ENCODE peak calls at places on chromosome 6, in five cellular contexts. I is sigmoid colon, P is mucosa of descending colon, A is IMR-90, H is pancreas. Y is an unnamed sample. For H3K36me3, the result is how much of the 10 kb centered on the place peaks cover.

GRCh38 chr6:114941078-114941477 is 598.3 kb upstream of the HS3ST5 start:
- DNase-seq in I (no peak), H (no peak), P (no peak), A (no peak), Y (no peak)

GRCh38 chr6:148997863-148998262 is 251.0 kb downstream of the UST start:
- DNase-seq in H (no peak), A (peak), I (no peak), P (no peak), Y (no peak)

GRCh38 chr6:1124885-1125284 is 187.0 kb upstream of the FOXQ1 start:
- DNase-seq in P (no peak), A (no peak), I (no peak), H (no peak), Y (no peak)

GRCh38 chr6:165695736-165696515 is 32.9 kb upstream of the PDE10A start:
- DNase-seq in P (no peak), I (no peak), H (no peak), A (no peak), Y (no peak)

GRCh38 chr6:84772428-84773132 is 8.2 kb upstream of the TBX18 start:
- DNase-seq in A (no peak), I (no peak), H (no peak), P (no peak), Y (no peak)

GRCh38 chr6:901696-902455 is 208.9 kb upstream of the EXOC2 start:
- DNase-seq in A (no peak), I (no peak), H (peak), P (no peak), Y (no peak)

GRCh38 chr6:36032245-36032644 is 4.6 kb downstream of the MAPK14 start:
- DNase-seq in I (no peak), P (no peak), H (no peak), A (no peak), Y (no peak)

GRCh38 chr6:17267586-17267985 is 13.6 kb upstream of the RBM24 start:
- DNase-seq in I (no peak), P (no peak), H (no peak), A (no peak), Y (no peak)

GRCh38 chr6:5497896-5498578 is 236.7 kb downstream of the FARS2 start:
- DNase-seq in I (no peak), A (peak), H (no peak), P (no peak), Y (no peak)

GRCh38 chr6:145063091-145063490 is 672.2 kb downstream of the EPM2A start:
- DNase-seq in A (peak), H (no peak), I (no peak), P (no peak), Y (no peak)

GRCh38 chr6:116387374-116387773 is 16.6 kb downstream of the DSE start:
- DNase-seq in H (no peak), A (peak), I (no peak), P (no peak), Y (no peak)

GRCh38 chr6:127791779-127792528 is 108.9 kb downstream of the THEMIS start:
- DNase-seq in H (no peak), I (no peak), A (no peak), P (peak), Y (no peak)

GRCh38 chr6:132133734-132134490 is 182.7 kb upstream of the CCN2 start:
- DNase-seq in I (peak), H (no peak), P (no peak), A (peak), Y (peak)

GRCh38 chr6:75317503-75318206 is 33.1 kb upstream of the TMEM30A start:
- DNase-seq in I (no peak), P (no peak), H (no peak), A (peak), Y (no peak)

GRCh38 chr6:105562027-105562426 is 159.1 kb upstream of the PREP start:
- DNase-seq in A (no peak), P (no peak), I (no peak), H (no peak), Y (no peak)

GRCh38 chr6:3471711-3472110 is 14.9 kb upstream of the SLC22A23 start:
- DNase-seq in A (peak), H (no peak), I (no peak), P (no peak), Y (no peak)

GRCh38 chr6:34243901-34244884 is 4.6 kb downstream of the SMIM29 start:
- DNase-seq in I (peak), A (peak), P (no peak), H (peak), Y (peak)

GRCh38 chr6:31572041-31572911 is at the start of gene LTA:
- DNase-seq in P (peak), H (no peak), A (no peak), I (no peak), Y (no peak)

GRCh38 chr6:7264041-7264440 is 49.0 kb downstream of the SSR1 start:
- DNase-seq in P (peak), H (peak), A (no peak), I (peak), Y (peak)

GRCh38 chr6:146868671-146869209 is 270.0 kb downstream of the ADGB start:
- DNase-seq in A (peak), I (no peak), P (no peak), H (no peak), Y (no peak)

GRCh38 chr6:66429220-66429619 is 722.2 kb upstream of the EYS start:
- DNase-seq in A (peak), H (no peak), P (no peak), I (no peak), Y (no peak)

GRCh38 chr6:169237496-169238134 is 16.0 kb downstream of the THBS2 start:
- DNase-seq in A (no peak), P (no peak), H (no peak), I (no peak), Y (no peak)

GRCh38 chr6:20846602-20847028 is 312.4 kb downstream of the CDKAL1 start:
- DNase-seq in H (no peak), A (peak), I (no peak), P (no peak), Y (no peak)

GRCh38 chr6:43887340-43887858 is 117.4 kb downstream of the VEGFA start:
- DNase-seq in H (no peak), I (peak), P (no peak), A (no peak), Y (no peak)

GRCh38 chr6:5905431-5906339 is 101.0 kb downstream of the NRN1 start:
- DNase-seq in P (peak), A (peak), H (peak), I (peak), Y (peak)

GRCh38 chr6:136551103-136551502 is 881 bp upstream of the MAP7 start:
- DNase-seq in H (peak), A (no peak), I (no peak), P (no peak), Y (peak)

GRCh38 chr6:35258858-35259193 is 709 bp upstream of the ZNF76 start:
- DNase-seq in P (no peak), A (peak), H (no peak), I (peak), Y (no peak)

GRCh38 chr6:92047886-92048285 is 1371.5 kb downstream of the EPHA7 start:
- DNase-seq in I (no peak), P (no peak), A (no peak), H (no peak), Y (no peak)

GRCh38 chr6:118908441-118908840 is 14.5 kb downstream of the ASF1A start:
- DNase-seq in H (no peak), I (no peak), A (peak), P (no peak), Y (no peak)
- H3K36me3 ChIP-seq in H (under half), I (under half), A (under half), P (under half), Y (under half)

DNA sequence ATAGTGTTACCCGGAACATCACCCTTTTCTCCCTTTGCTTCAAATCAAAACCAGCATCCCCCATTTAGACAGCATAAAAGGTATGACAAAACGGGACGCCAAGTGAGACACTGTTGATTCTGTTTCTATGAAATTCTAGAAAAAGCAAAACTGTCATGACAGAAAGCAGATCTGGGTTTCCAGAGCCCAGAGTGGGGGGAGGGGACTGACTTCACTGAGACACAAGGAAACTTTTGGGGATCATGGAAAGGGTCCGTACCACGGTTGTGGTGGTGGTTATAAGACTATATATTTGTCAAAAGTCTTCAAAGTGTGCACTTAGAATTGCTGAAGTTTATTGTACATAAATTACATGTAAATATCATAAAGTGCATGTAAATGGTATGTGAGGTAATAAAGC is 82.6 kb downstream of the SLC22A3 start:
- DNase-seq in A (no peak), H (no peak), P (no peak), I (peak), Y (peak)
- H3K4me3 ChIP-seq in A (no peak), H (no peak), P (no peak), I (no peak), Y (peak)

DNA sequence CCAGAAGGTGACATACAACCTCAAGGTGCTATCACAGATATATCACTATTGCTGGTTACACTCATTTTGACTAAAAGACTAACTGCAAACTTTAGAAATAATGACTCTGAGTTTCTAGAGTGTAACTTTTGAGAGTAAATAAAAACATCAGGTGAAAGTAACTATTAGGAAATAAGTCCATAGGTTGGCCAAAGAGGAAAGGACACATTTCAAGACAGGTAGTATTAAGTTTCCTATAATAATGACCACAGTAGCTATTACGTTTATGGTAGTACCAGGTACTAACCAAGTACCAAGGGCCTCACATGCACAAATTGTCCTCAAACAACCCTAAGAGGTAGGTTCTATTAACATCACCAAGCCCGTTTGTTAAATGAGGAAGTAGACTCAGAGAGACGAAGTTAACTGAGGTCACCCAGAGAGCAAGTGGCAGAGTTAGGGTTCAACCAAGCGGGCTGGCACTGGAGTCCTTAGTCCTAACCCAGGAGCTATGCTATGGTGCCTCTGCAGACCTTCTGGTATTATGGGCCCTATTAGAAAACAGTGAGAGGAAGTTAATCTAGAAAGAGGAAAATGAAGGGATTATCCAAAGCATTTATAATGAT is 36.8 kb downstream of the HEBP2 start:
- DNase-seq in I (no peak), A (no peak), P (no peak), H (no peak), Y (no peak)
- H3K36me3 ChIP-seq in I (under half), A (under half), P (under half), H (under half), Y (under half)

DNA sequence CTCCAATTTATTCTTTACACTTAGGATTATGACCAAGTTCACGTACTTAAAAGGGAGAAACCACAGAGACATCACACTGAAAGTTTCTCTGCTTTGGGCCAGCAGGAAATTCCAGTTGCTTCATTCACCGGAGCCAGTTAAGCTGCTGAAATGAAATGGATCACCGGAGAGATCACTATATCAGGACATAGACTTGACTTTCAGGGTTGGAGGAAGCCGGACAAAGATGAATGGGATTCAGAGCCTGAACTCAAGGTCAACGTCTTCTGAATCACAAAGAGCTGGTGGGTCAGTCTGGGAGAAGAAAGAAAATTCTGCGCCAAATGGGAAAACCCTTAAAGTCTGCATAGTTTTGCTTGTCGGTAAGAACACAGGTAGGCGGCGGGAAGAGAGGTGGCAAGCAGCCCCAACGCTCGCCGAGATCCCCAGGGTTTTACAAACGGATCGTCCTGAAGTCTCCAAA is 81.9 kb upstream of the CCDC28A start:
- DNase-seq in P (no peak), I (no peak), A (peak), H (peak), Y (no peak)
- H3K4me3 ChIP-seq in P (no peak), I (peak), A (peak), H (peak), Y (peak)

GRCh38 chr6:152206072-152206818 is 398.8 kb downstream of the ESR1 start:
- DNase-seq in I (peak), A (peak), H (peak), P (peak), Y (no peak)
- H3K36me3 ChIP-seq in I (half or more), A (under half), H (under half), P (under half), Y (under half)

DNA sequence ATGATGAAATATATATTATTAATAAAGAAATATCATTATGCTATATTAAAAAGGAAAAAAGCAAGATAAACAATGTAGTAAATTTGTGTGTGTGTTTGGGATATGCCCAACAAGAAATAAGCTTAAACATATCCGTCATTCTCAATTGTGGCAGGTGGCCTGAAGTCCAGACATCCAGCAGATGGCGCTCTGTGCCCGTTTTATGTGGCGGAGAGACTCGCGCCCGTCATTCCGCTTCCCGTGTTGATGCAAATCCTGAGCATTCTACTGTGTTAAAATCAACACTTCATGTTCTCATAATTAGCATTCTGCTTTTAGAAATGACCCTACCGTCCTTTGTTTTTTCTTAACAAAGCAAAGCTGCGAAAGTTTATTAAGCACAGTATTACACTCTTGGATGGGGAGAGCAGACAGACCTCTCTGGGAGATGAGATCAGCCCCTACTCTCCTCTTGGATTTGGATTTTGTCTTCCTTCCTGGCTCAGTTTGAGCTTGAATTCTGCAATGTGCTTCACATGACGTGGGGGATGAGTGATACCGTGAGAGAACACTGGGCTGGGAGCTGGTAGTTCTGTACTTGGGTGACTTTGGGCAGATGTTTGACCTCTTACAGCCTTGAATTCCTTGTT is 125.8 kb downstream of the MCHR2 start:
- DNase-seq in P (peak), H (peak), A (peak), I (peak), Y (peak)
- H3K4me3 ChIP-seq in P (no peak), H (no peak), A (no peak), I (no peak), Y (no peak)

DNA sequence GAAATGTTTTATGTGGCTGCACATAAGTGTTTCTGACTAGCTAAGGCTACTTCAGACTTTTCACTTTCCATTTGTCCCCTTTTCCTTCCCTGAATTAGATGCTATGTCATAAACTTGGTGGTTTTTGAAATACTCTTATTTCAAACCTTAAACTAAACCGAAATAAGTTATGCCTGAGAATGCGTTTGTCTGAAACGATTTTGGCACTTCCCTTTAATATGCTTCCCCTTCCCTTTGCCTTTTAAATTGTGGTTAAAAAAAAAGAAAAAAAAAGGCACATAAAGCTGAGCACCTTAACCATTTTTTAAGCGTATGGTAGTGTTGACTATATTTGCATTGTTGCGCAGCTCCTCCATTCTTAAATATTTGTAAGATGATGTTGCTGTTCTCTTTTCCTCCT is 14.4 kb downstream of the ZNF451 start:
- DNase-seq in I (no peak), A (no peak), P (no peak), H (no peak), Y (no peak)
- H3K36me3 ChIP-seq in I (under half), A (under half), P (under half), H (under half), Y (under half)

GRCh38 chr6:55774542-55775318 is 100.7 kb downstream of the BMP5 start:
- DNase-seq in I (no peak), P (no peak), A (no peak), H (no peak), Y (no peak)

GRCh38 chr6:55777461-55777860 is 97.9 kb downstream of the BMP5 start:
- DNase-seq in I (no peak), P (no peak), H (no peak), A (peak), Y (no peak)

GRCh38 chr6:55776131-55776530 is 99.3 kb downstream of the BMP5 start:
- DNase-seq in A (no peak), I (no peak), H (no peak), P (no peak), Y (no peak)

GRCh38 chr6:55782275-55782674 is 93.1 kb downstream of the BMP5 start:
- DNase-seq in P (no peak), H (no peak), I (no peak), A (no peak), Y (no peak)

GRCh38 chr6:55778704-55779103 is 96.7 kb downstream of the BMP5 start:
- DNase-seq in I (no peak), H (no peak), P (no peak), A (no peak), Y (no peak)
- H3K4me3 ChIP-seq in I (no peak), H (no peak), P (no peak), A (no peak), Y (no peak)

Y was measured in adrenal gland.